ENCODE peak calls at places on chromosomes 11 and 22, in nine cellular contexts. T is fibroblast of mammary gland, F is suprapubic skin, I is natural killer cell, X is A549, G is psoas muscle, S is hepatocyte, Q is HFFc6, D is Caco-2. M is an unnamed sample.

GRCh38 chr11:44976576-44976975 is 25.9 kb upstream of the TP53I11 start:
- DNase-seq in T (no peak), F (no peak), I (no peak), X (no peak), G (no peak), S (no peak), Q (no peak), D (no peak), M (no peak)

GRCh38 chr11:101894505-101894904 is 20.3 kb upstream of the CEP126 start:
- DNase-seq in T (no peak), F (no peak), I (no peak), X (no peak), G (no peak), S (no peak), Q (no peak), D (no peak), M (no peak)

GRCh38 chr11:78380615-78381029 is 37.0 kb downstream of the GAB2 start:
- DNase-seq in T (peak; percentile 41), F (no peak), I (no peak), X (no peak), G (no peak), S (no peak), Q (peak; percentile 25), D (peak; percentile 80), M (no peak)

GRCh38 chr22:27185099-27185709 is 527.8 kb downstream of the MIAT start:
- DNase-seq in T (no peak), F (peak; percentile 56), I (no peak), X (no peak), G (no peak), S (no peak), Q (no peak), D (no peak), M (no peak)

GRCh38 chr11:120547301-120547700 is 35.8 kb downstream of the GRIK4 start:
- DNase-seq in T (peak; percentile 15), F (no peak), I (no peak), X (no peak), G (no peak), S (no peak), Q (no peak), D (no peak), M (no peak)

GRCh38 chr11:47998733-47999359 is 18.5 kb downstream of the PTPRJ start:
- DNase-seq in T (no peak), F (no peak), I (no peak), X (peak; percentile 75), G (no peak), S (peak; percentile 81), Q (no peak), D (peak; percentile 85), M (no peak)

GRCh38 chr11:1784761-1785650 is 21.3 kb upstream of the CTSD start:
- DNase-seq in T (no peak), F (no peak), I (no peak), X (no peak), G (no peak), S (no peak), Q (no peak), D (no peak), M (no peak)

GRCh38 chr11:29449280-29450074 is 567.4 kb downstream of the KCNA4 start:
- DNase-seq in T (no peak), F (no peak), I (no peak), X (no peak), G (no peak), S (no peak), Q (no peak), D (no peak), M (no peak)

GRCh38 chr22:35124674-35125219 is 58.8 kb downstream of the ISX start:
- DNase-seq in T (no peak), F (no peak), I (no peak), X (no peak), G (no peak), S (no peak), Q (no peak), D (no peak), M (no peak)

GRCh38 chr22:38837414-38837813 is 6.4 kb downstream of the NPTXR start:
- DNase-seq in T (no peak), F (no peak), I (no peak), X (no peak), G (no peak), S (no peak), Q (no peak), D (no peak), M (no peak)

GRCh38 chr11:117315285-117316196 is 515 bp downstream of the BACE1 start:
- DNase-seq in T (no peak), F (no peak), I (no peak), X (no peak), G (peak; percentile 21), S (peak; percentile 17), Q (no peak), D (peak; percentile 32), M (no peak)

GRCh38 chr11:117313828-117314768 is 2.0 kb downstream of the BACE1 start:
- DNase-seq in T (no peak), F (no peak), I (no peak), X (no peak), G (no peak), S (no peak), Q (no peak), D (no peak), M (no peak)

GRCh38 chr11:117318738-117319137 is 2.7 kb upstream of the BACE1 start:
- DNase-seq in T (no peak), F (no peak), I (no peak), X (no peak), G (no peak), S (no peak), Q (no peak), D (no peak), M (no peak)

GRCh38 chr11:117314840-117315239 is 1.2 kb downstream of the BACE1 start:
- DNase-seq in T (no peak), F (no peak), I (no peak), X (no peak), G (no peak), S (peak; percentile 23), Q (no peak), D (no peak), M (no peak)

DNA sequence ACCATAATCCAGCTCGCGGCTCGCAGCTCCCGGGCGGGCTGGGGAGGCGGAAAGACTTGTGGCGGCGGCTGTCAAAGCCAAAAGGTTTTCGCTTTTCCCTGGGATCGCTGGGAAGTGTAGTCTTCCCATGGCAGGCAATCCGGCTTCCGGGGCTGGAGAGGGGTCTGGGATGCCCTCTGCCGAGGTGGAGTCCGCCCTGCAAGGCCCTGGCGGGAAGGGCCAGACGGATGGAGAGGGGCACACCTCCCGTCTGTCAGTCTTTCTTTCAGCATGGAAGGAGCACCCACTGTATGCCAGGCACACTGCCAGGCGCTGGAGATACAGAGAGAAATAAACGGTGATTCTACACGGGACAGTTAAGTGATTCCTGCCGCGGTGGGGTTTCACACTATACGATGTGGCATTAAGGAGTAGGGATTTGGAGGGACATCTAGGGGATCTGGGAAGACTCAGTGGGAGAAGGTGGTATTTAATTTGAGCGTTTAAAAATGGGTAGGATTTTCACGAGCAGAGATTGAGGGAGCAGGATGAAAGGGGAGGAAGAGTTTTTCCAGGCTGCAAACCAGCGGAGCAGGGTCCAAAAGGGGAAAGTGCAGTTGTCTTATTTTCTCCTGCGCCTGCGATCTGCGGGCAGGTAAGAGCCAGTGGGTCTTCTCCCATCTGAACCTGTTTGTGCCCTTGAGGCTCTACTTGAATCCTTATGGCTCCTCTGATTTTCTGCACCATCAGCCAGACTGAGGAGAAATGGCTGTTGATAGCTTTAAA is at the start of gene BACE1:
- DNase-seq in T (peak; percentile 82), F (peak; percentile 87), I (no peak), X (peak; percentile 81), G (peak; percentile 83), S (peak; percentile 90), Q (peak; percentile 79), D (peak; percentile 95), M (peak; percentile 80)
- TF ChIP-seq CTCF in T (peak; percentile 46), F (no peak), I (no peak), X (peak; percentile 20), G (peak; percentile 31), S (peak; percentile 50), Q (peak; percentile 41), D (peak; percentile 83), M (peak; percentile 61)

GRCh38 chr11:129896062-129896461 is 684 bp upstream of the NFRKB start:
- DNase-seq in T (no peak), F (no peak), I (no peak), X (no peak), G (no peak), S (no peak), Q (no peak), D (no peak), M (no peak)

GRCh38 chr11:129894281-129895125 is 875 bp downstream of the NFRKB start:
- DNase-seq in T (no peak), F (no peak), I (no peak), X (no peak), G (no peak), S (peak; percentile 28), Q (peak; percentile 4), D (no peak), M (no peak)

GRCh38 chr11:129895126-129896041 is at the start of gene NFRKB:
- DNase-seq in T (peak; percentile 47), F (peak; percentile 86), I (peak; percentile 85), X (peak; percentile 58), G (peak; percentile 87), S (peak; percentile 92), Q (peak; percentile 21), D (peak; percentile 98), M (peak; percentile 91)
- TF ChIP-seq CTCF in T (no peak), F (no peak), I (no peak), X (no peak), G (no peak), S (no peak), Q (no peak), D (no peak), M (no peak)

GRCh38 chr22:43847376-43848289 is 14.7 kb downstream of the SULT4A1 start:
- DNase-seq in T (no peak), F (peak; percentile 59), I (no peak), X (no peak), G (no peak), S (no peak), Q (no peak), D (no peak), M (no peak)

GRCh38 chr22:43850529-43850928 is 11.8 kb downstream of the SULT4A1 start:
- DNase-seq in T (no peak), F (peak; percentile 61), I (no peak), X (no peak), G (no peak), S (no peak), Q (no peak), D (no peak), M (no peak)

GRCh38 chr22:43846966-43847365 is 15.3 kb downstream of the SULT4A1 start:
- DNase-seq in T (no peak), F (no peak), I (no peak), X (no peak), G (no peak), S (no peak), Q (no peak), D (no peak), M (no peak)

GRCh38 chr22:43849731-43850130 is 12.6 kb downstream of the SULT4A1 start:
- DNase-seq in T (no peak), F (peak; percentile 52), I (no peak), X (no peak), G (no peak), S (no peak), Q (no peak), D (no peak), M (no peak)

GRCh38 chr22:43848366-43849171 is 13.7 kb downstream of the SULT4A1 start:
- DNase-seq in T (peak; percentile 22), F (peak; percentile 40), I (no peak), X (peak; percentile 16), G (no peak), S (peak; percentile 69), Q (no peak), D (no peak), M (no peak)
- TF ChIP-seq CTCF in T (peak; percentile 31), F (no peak), I (no peak), X (peak; percentile 31), G (peak; percentile 9), S (peak; percentile 48), Q (peak; percentile 69), D (peak; percentile 62), M (peak; percentile 31)

GRCh38 chr11:12087075-12087775 is 23.2 kb upstream of the MICAL2 start:
- DNase-seq in T (peak; percentile 85), F (no peak), I (peak; percentile 51), X (peak; percentile 81), G (peak; percentile 38), S (no peak), Q (peak; percentile 71), D (peak; percentile 34), M (no peak)
- TF ChIP-seq CTCF in T (peak; percentile 32), F (no peak), I (no peak), X (no peak), G (peak; percentile 13), S (no peak), Q (peak; percentile 51), D (peak; percentile 11), M (no peak)

M was measured in D721Med.